ENCODE peak calls at places on chromosomes 16 and 17, in six cellular contexts. P is stimulated activated CD8-positive, alpha-beta memory T cell treated with anti-CD3 and anti-CD28 coated beads, Interleukin-4, amount 100 ng/mL, for 24 hours; T is activated naive CD4-positive, alpha-beta T cell treated with anti-CD3 and anti-CD28 coated beads, Interleukin-2, amount 50 U/mL, for 72 hours; F is mesothelial cell of epicardium; C is mesendoderm; S is left kidney. Y is an unnamed sample.

GRCh38 chr17:65584604-65585521 is 23.4 kb upstream of the AXIN2 start:
- DNase-seq in P (no peak), T (peak), F (no peak), C (no peak), S (no peak), Y (no peak)

GRCh38 chr17:37781451-37781850 is 36.6 kb upstream of the HNF1B start:
- DNase-seq in P (no peak), T (no peak), F (no peak), C (no peak), S (no peak), Y (no peak)

GRCh38 chr17:28057731-28058246 is 15.3 kb downstream of the NLK start:
- DNase-seq in P (no peak), T (no peak), F (no peak), C (peak), S (no peak), Y (no peak)

GRCh38 chr17:2703181-2703580 is 8.4 kb downstream of the CLUH start:
- DNase-seq in P (no peak), T (no peak), F (no peak), C (no peak), S (no peak), Y (no peak)

GRCh38 chr17:4003131-4003500 is 38.9 kb upstream of the ATP2A3 start:
- DNase-seq in P (no peak), T (no peak), F (no peak), C (no peak), S (peak), Y (no peak)

GRCh38 chr16:77721752-77722314 is 481 bp upstream of the NUDT7 start:
- DNase-seq in P (no peak), T (no peak), F (no peak), C (no peak), S (no peak), Y (peak)

GRCh38 chr16:78764478-78764877 is 665.0 kb downstream of the WWOX start:
- DNase-seq in P (no peak), T (no peak), F (no peak), C (no peak), S (no peak), Y (no peak)

GRCh38 chr17:44636562-44636961 is 19.7 kb upstream of the MEIOC start:
- DNase-seq in P (no peak), T (no peak), F (no peak), C (peak), S (peak), Y (peak)

GRCh38 chr17:78137392-78138203 is 7.0 kb downstream of the TMC8 start:
- DNase-seq in P (no peak), T (peak), F (no peak), C (peak), S (no peak), Y (no peak)

GRCh38 chr16:66925322-66925840 is at the start of gene RRAD:
- DNase-seq in P (no peak), T (no peak), F (no peak), C (peak), S (peak), Y (peak)

GRCh38 chr17:78706271-78706915 is 75.7 kb downstream of the CYTH1 start:
- DNase-seq in P (no peak), T (no peak), F (no peak), C (no peak), S (no peak), Y (no peak)

GRCh38 chr16:67865318-67865717 is 7.5 kb upstream of the EDC4 start:
- DNase-seq in P (no peak), T (no peak), F (no peak), C (peak), S (peak), Y (peak)

GRCh38 chr17:18963126-18964017 is 11.4 kb downstream of the SLC5A10 start:
- DNase-seq in P (no peak), T (no peak), F (no peak), C (no peak), S (no peak), Y (no peak)

GRCh38 chr17:17406225-17406624 is 70.6 kb upstream of the MED9 start:
- DNase-seq in P (no peak), T (no peak), F (no peak), C (no peak), S (no peak), Y (no peak)